ENCODE peak calls at places on chromosomes 11 and 22, in seven cellular contexts. K, Q, Y, T, C, G and J are unnamed samples.

GRCh38 chr11:68677432-68677831 is 6.9 kb upstream of the GAL start:
- DNase-seq in C (peak; percentile 29), K (peak; percentile 97), Q (no peak), T (no peak), G (no peak), Y (no peak), J (peak; percentile 23)

GRCh38 chr11:113828186-113828585 is 47.2 kb downstream of the USP28 start:
- DNase-seq in T (no peak), C (no peak), G (no peak), Y (peak; percentile 76), Q (no peak), K (no peak), J (no peak)

GRCh38 chr11:14908214-14908880 is 16.3 kb upstream of the CYP2R1 start:
- DNase-seq in T (no peak), G (peak; percentile 41), Y (peak; percentile 1), K (no peak), C (no peak), Q (no peak), J (no peak)

GRCh38 chr11:57541099-57541670 is 3.8 kb downstream of the SMTNL1 start:
- DNase-seq in G (no peak), C (no peak), Y (no peak), K (no peak), T (no peak), Q (no peak), J (no peak)

GRCh38 chr22:19840955-19841640 is 13.6 kb downstream of the GNB1L start:
- DNase-seq in T (no peak), Q (no peak), K (no peak), C (no peak), Y (no peak), G (no peak), J (no peak)

GRCh38 chr11:11966826-11967668 is 41.4 kb downstream of the DKK3 start:
- DNase-seq in G (peak; percentile 88), T (peak; percentile 72), Y (peak; percentile 20), C (no peak), Q (no peak), K (peak; percentile 66), J (no peak)

GRCh38 chr22:36351921-36352774 is 35.6 kb downstream of the MYH9 start:
- DNase-seq in Y (no peak), Q (no peak), T (no peak), G (no peak), C (no peak), K (no peak), J (no peak)

GRCh38 chr22:37288521-37288920 is 6.2 kb downstream of the CYTH4 start:
- DNase-seq in K (no peak), T (no peak), Q (no peak), C (no peak), G (no peak), Y (no peak), J (no peak)

GRCh38 chr11:72014761-72015320 is 16.1 kb downstream of the IL18BP start:
- DNase-seq in G (no peak), K (no peak), Q (no peak), T (no peak), C (no peak), Y (no peak), J (no peak)

GRCh38 chr11:44957051-44957515 is 6.4 kb upstream of the TP53I11 start:
- DNase-seq in C (no peak), G (peak; percentile 22), K (no peak), T (no peak), Q (no peak), Y (peak; percentile 27), J (no peak)

GRCh38 chr11:109071712-109072524 is 350.1 kb upstream of the C11orf87 start:
- DNase-seq in Q (no peak), T (no peak), G (no peak), Y (no peak), C (no peak), K (no peak), J (no peak)

GRCh38 chr11:44766112-44766971 is 39.6 kb downstream of the TSPAN18 start:
- DNase-seq in Y (no peak), C (peak; percentile 77), T (no peak), Q (no peak), G (peak; percentile 21), K (no peak), J (no peak)

GRCh38 chr11:45872513-45873356 is 12.7 kb upstream of the MAPK8IP1 start:
- DNase-seq in Y (peak; percentile 60), C (no peak), G (peak; percentile 89), Q (no peak), T (no peak), K (peak; percentile 93), J (peak; percentile 12)

GRCh38 chr11:75565221-75565814 is 3.3 kb downstream of the SERPINH1 start:
- DNase-seq in C (no peak), Y (no peak), T (no peak), K (peak; percentile 59), Q (no peak), G (no peak), J (no peak)

GRCh38 chr11:114061053-114062049 is 1.8 kb downstream of the ZBTB16 start:
- DNase-seq in C (no peak), K (no peak), Y (peak; percentile 20), Q (no peak), G (peak; percentile 33), T (no peak), J (no peak)

GRCh38 chr22:43616645-43617044 is 195.5 kb downstream of the EFCAB6 start:
- DNase-seq in G (no peak), Q (no peak), C (no peak), Y (peak; percentile 5), T (no peak), K (no peak), J (no peak)

GRCh38 chr11:36945384-36945783 is 347.3 kb upstream of the RAG2 start:
- DNase-seq in T (no peak), C (no peak), K (no peak), Y (peak; percentile 3), G (no peak), Q (no peak), J (no peak)

GRCh38 chr11:76885390-76886097 is 24.8 kb downstream of the ACER3 start:
- DNase-seq in Y (no peak), Q (no peak), K (peak; percentile 15), C (peak; percentile 83), T (no peak), G (no peak), J (peak; percentile 58)

GRCh38 chr22:44901301-44901700 is 108.5 kb downstream of the PHF21B start:
- DNase-seq in Q (no peak), T (no peak), G (no peak), K (no peak), C (no peak), Y (no peak), J (no peak)

GRCh38 chr11:42066113-42066512 is 606.7 kb upstream of the LRRC4C start:
- DNase-seq in G (no peak), C (no peak), K (peak; percentile 3), T (no peak), Y (no peak), Q (no peak), J (no peak)

GRCh38 chr11:27509953-27510352 is 3.4 kb upstream of the LIN7C start:
- DNase-seq in Y (no peak), Q (no peak), G (no peak), K (no peak), C (no peak), T (no peak), J (no peak)

GRCh38 chr22:37090920-37091688 is 18.4 kb downstream of the TMPRSS6 start:
- DNase-seq in G (no peak), K (no peak), Y (no peak), Q (no peak), T (no peak), C (no peak), J (no peak)

GRCh38 chr11:41256060-41256459 is 203.4 kb downstream of the LRRC4C start:
- DNase-seq in Q (no peak), Y (no peak), G (no peak), C (no peak), T (no peak), K (no peak), J (no peak)

GRCh38 chr22:47377926-47378560 is 615.6 kb downstream of the TBC1D22A start:
- DNase-seq in G (no peak), K (no peak), Y (no peak), T (no peak), C (no peak), Q (no peak), J (no peak)

GRCh38 chr22:28072066-28072465 is 153.0 kb upstream of the PITPNB start:
- DNase-seq in T (no peak), C (no peak), G (no peak), Q (no peak), Y (no peak), K (no peak), J (no peak)

GRCh38 chr22:39117585-39118191 is 20.6 kb downstream of the APOBEC3H start:
- DNase-seq in Y (no peak), C (peak; percentile 10), G (peak; percentile 43), K (no peak), T (peak; percentile 65), Q (no peak), J (no peak)

GRCh38 chr11:4916581-4916980 is 2.6 kb downstream of the OR51G2 start:
- DNase-seq in C (no peak), Q (no peak), K (no peak), T (no peak), G (no peak), Y (no peak), J (no peak)

GRCh38 chr11:70482529-70482917 is 84.2 kb downstream of the CTTN start:
- DNase-seq in Y (peak; percentile 11), G (no peak), Q (no peak), C (no peak), K (no peak), T (no peak), J (no peak)

GRCh38 chr22:19213496-19214473 is 35.2 kb upstream of the SLC25A1 start:
- DNase-seq in G (no peak), K (no peak), Y (peak; percentile 5), C (no peak), Q (no peak), T (no peak), J (no peak)